ENCODE peak calls at places on chromosomes 3 and 15, in nine cellular contexts. M is SK-N-SH, G is astrocyte, V is fibroblast of pulmonary artery, T is cardiac muscle cell, X is bronchial epithelial cell, K is AG04450, D is adrenal gland, O is PC-9. W is an unnamed sample.

GRCh38 chr3:145951431-145951830 is 209.6 kb downstream of the PLOD2 start:
- DNase-seq in V (no peak), O (no peak), K (no peak), M (no peak), G (peak), X (no peak), T (no peak), D (no peak), W (no peak)

GRCh38 chr3:89851974-89852621 is 744.7 kb downstream of the EPHA3 start:
- DNase-seq in D (no peak), X (peak), G (peak), T (peak), O (peak), K (no peak), M (peak), V (peak), W (peak)

GRCh38 chr3:8871306-8871705 is 92.0 kb downstream of the RAD18 start:
- DNase-seq in D (no peak), G (no peak), V (no peak), O (no peak), M (no peak), T (no peak), X (no peak), K (no peak), W (no peak)

GRCh38 chr15:34301058-34301457 is 36.5 kb downstream of the SLC12A6 start:
- DNase-seq in M (no peak), K (no peak), D (no peak), X (peak), G (no peak), T (no peak), O (no peak), V (no peak), W (peak)

GRCh38 chr3:117811797-117812196 is 1102.2 kb downstream of the TUSC7 start:
- DNase-seq in V (no peak), O (no peak), X (no peak), T (no peak), K (no peak), M (no peak), D (no peak), G (no peak), W (no peak)

GRCh38 chr3:52346623-52347530 is 30.8 kb downstream of the DNAH1 start:
- DNase-seq in D (peak), X (peak), O (no peak), T (no peak), M (no peak), K (peak), V (peak), G (peak), W (peak)

GRCh38 chr3:113270096-113270495 is 58.7 kb downstream of the BOC start:
- DNase-seq in O (no peak), V (no peak), K (no peak), M (no peak), T (no peak), X (no peak), G (no peak), D (no peak), W (peak)

GRCh38 chr3:158731938-158732855 is at the start of gene RARRES1:
- DNase-seq in G (no peak), X (peak), M (peak), T (peak), O (peak), V (peak), K (no peak), D (peak), W (peak)

GRCh38 chr3:138296639-138297038 is 33.0 kb downstream of the NME9 start:
- DNase-seq in K (no peak), T (no peak), M (no peak), X (no peak), D (no peak), G (no peak), V (no peak), O (no peak), W (no peak)

GRCh38 chr3:176202652-176203051 is 994.6 kb downstream of the TBL1XR1 start:
- DNase-seq in T (no peak), X (no peak), G (no peak), D (no peak), M (no peak), V (no peak), O (no peak), K (no peak), W (no peak)

GRCh38 chr3:124333931-124334640 is 342.2 kb upstream of the ROPN1 start:
- DNase-seq in K (no peak), T (no peak), M (no peak), X (no peak), V (no peak), D (no peak), O (no peak), G (no peak), W (no peak)

GRCh38 chr3:120798346-120798745 is 55.8 kb downstream of the GTF2E1 start:
- DNase-seq in T (no peak), D (no peak), K (no peak), V (no peak), M (no peak), X (no peak), O (no peak), G (no peak), W (peak)

GRCh38 chr3:175606650-175607318 is 747.6 kb downstream of the NAALADL2 start:
- DNase-seq in V (peak), M (no peak), G (no peak), T (no peak), O (no peak), D (no peak), K (no peak), X (peak), W (peak)

GRCh38 chr3:167909443-167910287 is 174.1 kb downstream of the SERPINI1 start:
- DNase-seq in G (no peak), T (peak), D (no peak), O (no peak), V (no peak), K (no peak), X (no peak), M (no peak), W (no peak)

GRCh38 chr3:131596884-131597283 is 94.1 kb upstream of the MRPL3 start:
- DNase-seq in K (no peak), X (peak), V (no peak), D (no peak), M (no peak), T (no peak), O (no peak), G (no peak), W (peak)

GRCh38 chr3:69998759-69999158 is 774 bp upstream of the SAMMSON start:
- DNase-seq in X (no peak), G (no peak), M (no peak), K (no peak), D (no peak), T (no peak), V (no peak), O (no peak), W (no peak)
- H3K4me3 ChIP-seq in X (no peak), G (peak), M (peak), K (peak), D (no peak), T (no peak), V (no peak), O (no peak), W (no peak)

GRCh38 chr3:95707268-95707667 is 1107.1 kb upstream of the EPHA6 start:
- DNase-seq in K (no peak), V (no peak), X (no peak), O (no peak), G (no peak), M (no peak), D (no peak), T (no peak), W (no peak)

GRCh38 chr3:95711789-95712188 is 1102.6 kb upstream of the EPHA6 start:
- DNase-seq in G (no peak), O (no peak), K (no peak), D (no peak), T (no peak), X (no peak), M (no peak), V (no peak), W (no peak)

DNA sequence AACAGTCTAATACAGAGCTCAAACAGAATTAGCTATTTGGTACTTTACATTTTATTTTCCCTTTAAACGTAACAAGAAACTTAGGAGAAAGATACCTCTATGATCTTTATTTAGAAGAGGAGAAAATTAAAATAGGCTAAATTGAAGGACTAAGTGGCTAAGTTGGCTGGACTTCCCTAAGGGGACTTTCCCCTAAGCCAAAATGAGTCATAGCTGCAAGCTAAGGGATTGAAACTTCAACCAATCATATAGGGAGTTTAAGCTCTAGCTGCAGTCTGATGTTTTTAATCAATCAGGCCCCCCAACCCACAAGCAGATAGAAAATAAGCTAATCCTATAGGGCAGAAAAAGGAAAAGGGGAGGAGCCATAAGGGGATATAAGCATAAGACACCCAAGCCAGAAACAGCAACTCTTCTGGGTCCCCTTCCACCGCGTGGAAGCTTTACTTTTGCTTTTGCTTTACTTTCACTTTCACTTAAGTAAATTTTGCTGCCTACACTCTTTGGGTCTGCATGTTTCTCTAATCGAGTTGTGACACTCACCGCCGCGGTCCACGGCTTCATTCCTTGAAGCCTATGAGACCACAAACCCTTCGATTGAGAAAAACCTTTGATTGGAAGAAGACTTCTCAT is 1108.5 kb upstream of the EPHA6 start:
- DNase-seq in G (no peak), O (peak), D (no peak), M (no peak), K (no peak), X (no peak), V (no peak), T (no peak), W (no peak)
- H3K4me3 ChIP-seq in G (no peak), O (peak), D (no peak), M (peak), K (no peak), X (no peak), V (no peak), T (no peak), W (no peak)

GRCh38 chr15:41930221-41930866 is 36.5 kb upstream of the SPTBN5 start:
- DNase-seq in X (peak), O (peak), K (peak), M (peak), D (peak), V (peak), G (peak), T (no peak), W (peak)

GRCh38 chr15:41928637-41929620 is 35.1 kb upstream of the SPTBN5 start:
- DNase-seq in V (no peak), G (no peak), X (no peak), K (no peak), O (no peak), D (no peak), T (no peak), M (peak), W (no peak)

GRCh38 chr15:41926184-41927056 is 32.6 kb upstream of the SPTBN5 start:
- DNase-seq in V (no peak), M (no peak), T (no peak), G (no peak), O (no peak), K (no peak), D (no peak), X (peak), W (peak)

GRCh38 chr15:41927516-41927915 is 33.7 kb upstream of the SPTBN5 start:
- DNase-seq in O (no peak), D (no peak), T (no peak), X (no peak), V (no peak), K (no peak), G (no peak), M (no peak), W (no peak)

DNA sequence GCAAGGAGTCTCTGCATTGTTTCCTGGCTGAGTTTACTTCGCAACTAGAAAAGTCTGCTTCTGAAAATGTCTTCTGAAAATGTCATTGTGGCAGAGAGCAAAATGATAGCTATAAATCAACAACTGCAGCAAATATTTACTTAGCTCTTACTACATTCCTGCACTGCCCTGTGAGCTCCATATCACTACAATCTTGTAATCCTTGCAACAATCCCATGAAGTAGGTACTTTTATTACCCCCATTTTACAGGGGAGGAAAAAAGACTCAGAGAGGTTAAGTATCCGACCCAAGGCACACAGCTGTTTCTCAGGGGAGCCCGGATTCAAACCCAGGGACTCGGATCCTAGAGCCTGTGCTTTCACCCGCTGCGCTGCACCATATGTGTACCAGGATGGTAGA is 34.2 kb upstream of the SPTBN5 start:
- DNase-seq in M (no peak), V (no peak), X (no peak), D (no peak), G (no peak), O (no peak), T (no peak), K (no peak), W (no peak)
- H3K4me3 ChIP-seq in M (no peak), V (no peak), X (no peak), D (no peak), G (no peak), O (no peak), T (no peak), K (no peak), W (no peak)

DNA sequence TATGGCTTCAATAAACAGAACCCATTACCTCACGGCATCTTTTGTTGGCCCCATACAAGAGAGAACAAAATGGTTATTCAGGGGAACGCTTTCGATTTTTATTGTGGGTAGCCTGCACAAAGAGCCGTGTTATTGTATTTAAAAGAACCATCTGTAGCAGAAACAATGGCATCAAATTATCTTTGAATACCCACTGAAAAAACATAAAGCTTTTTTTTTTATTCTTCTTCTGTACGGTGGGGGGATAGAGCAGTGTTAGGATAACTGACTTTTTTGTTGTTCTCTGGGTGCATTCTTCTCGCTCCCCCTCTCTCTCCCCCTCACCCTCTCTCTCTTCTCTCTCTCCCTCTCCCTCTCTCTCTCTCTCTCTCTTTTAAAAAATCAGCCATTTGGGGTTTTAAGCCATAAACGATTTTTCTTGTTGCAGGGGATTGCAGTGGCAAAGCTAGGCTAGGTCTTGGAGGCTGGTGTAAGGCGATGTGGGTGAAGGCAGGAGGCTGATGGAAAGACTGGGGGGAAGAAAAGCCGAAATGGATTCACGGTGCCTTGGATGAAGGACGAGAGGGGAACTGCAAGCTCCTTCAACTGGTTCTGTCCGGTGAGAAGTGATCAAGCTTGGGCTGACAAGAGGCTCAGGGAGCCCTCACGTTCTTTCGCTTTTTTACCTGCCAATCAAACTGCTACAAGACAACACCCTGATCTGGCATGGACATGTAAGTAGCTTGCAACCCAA is 12.4 kb upstream of the SOX2 start:
- DNase-seq in D (no peak), T (no peak), G (peak), V (no peak), O (no peak), K (no peak), X (no peak), M (no peak), W (peak)
- H3K4me3 ChIP-seq in D (no peak), T (no peak), G (peak), V (no peak), O (no peak), K (no peak), X (no peak), M (no peak), W (no peak)

GRCh38 chr3:32077260-32078084 is 28.9 kb upstream of the GPD1L start:
- DNase-seq in D (peak), G (no peak), V (peak), T (no peak), O (no peak), M (no peak), K (no peak), X (no peak), W (no peak)
- H3K4me3 ChIP-seq in D (no peak), G (no peak), V (no peak), T (no peak), O (no peak), M (no peak), K (no peak), X (no peak), W (no peak)

GRCh38 chr3:98900265-98901031 is 1.0 kb downstream of the DCBLD2 start:
- DNase-seq in O (peak), D (no peak), M (peak), V (no peak), X (no peak), K (no peak), G (no peak), T (no peak), W (peak)
- H3K4me3 ChIP-seq in O (peak), D (peak), M (peak), V (peak), X (peak), K (peak), G (peak), T (peak), W (peak)

GRCh38 chr15:49046113-49046883 is at the start of gene SECISBP2L:
- DNase-seq in O (peak), M (peak), D (peak), K (peak), T (peak), G (peak), X (peak), V (peak), W (peak)

GRCh38 chr15:49042165-49042564 is 4.1 kb downstream of the SECISBP2L start:
- DNase-seq in X (no peak), T (no peak), O (no peak), M (no peak), K (no peak), G (no peak), V (no peak), D (no peak), W (no peak)

GRCh38 chr15:49044761-49045571 is 1.3 kb downstream of the SECISBP2L start:
- DNase-seq in G (peak), D (no peak), O (no peak), K (no peak), T (no peak), V (no peak), M (no peak), X (peak), W (peak)

GRCh38 chr15:49045691-49046112 is 544 bp downstream of the SECISBP2L start:
- DNase-seq in X (peak), M (no peak), T (peak), G (peak), K (no peak), V (peak), D (peak), O (no peak), W (peak)

GRCh38 chr15:49044002-49044401 is 2.2 kb downstream of the SECISBP2L start:
- DNase-seq in X (no peak), D (no peak), M (no peak), O (no peak), V (no peak), G (no peak), T (no peak), K (no peak), W (no peak)
- H3K4me3 ChIP-seq in X (no peak), D (no peak), M (no peak), O (peak), V (peak), G (peak), T (peak), K (peak), W (no peak)

DNA sequence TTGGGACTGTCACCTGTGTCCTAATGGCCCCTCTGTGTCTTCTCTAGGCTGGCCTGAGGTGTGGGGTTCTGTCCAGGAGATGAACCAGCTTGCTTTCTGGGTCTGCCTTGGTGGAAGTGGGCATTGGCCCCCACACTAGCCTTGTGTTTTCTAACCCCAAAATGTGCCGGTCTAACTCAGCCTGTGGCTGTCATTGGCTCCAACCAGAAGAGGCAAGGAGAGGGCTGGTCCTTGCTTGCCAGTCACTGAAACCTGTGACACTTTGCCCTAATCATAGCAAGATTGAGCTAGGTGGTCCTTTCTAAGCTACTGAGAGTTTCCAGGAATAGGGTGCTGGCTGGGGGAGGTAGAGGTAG is 2.2 kb downstream of the C15orf39 start:
- DNase-seq in K (no peak), T (no peak), O (no peak), D (no peak), G (no peak), V (no peak), X (no peak), M (no peak), W (no peak)
- H3K4me3 ChIP-seq in K (peak), T (no peak), O (peak), D (no peak), G (no peak), V (peak), X (no peak), M (no peak), W (peak)

W was measured in epithelial cell of esophagus.